ENCODE peak calls at places on chromosome 16, in six cellular contexts. One of them, this sample, is unnamed.

GRCh38 chr16:194516-194915 is 14.3 kb downstream of the HBQ1 start:
- DNase-seq in endothelial cell of umbilical vein: no peak
- DNase-seq in GM23338: no peak
- DNase-seq in fibroblast of lung: no peak
- DNase-seq in colonic mucosa: no peak
- DNase-seq in left ventricle myocardium inferior: no peak
- DNase-seq in this sample: no peak

GRCh38 chr16:49540836-49541235 is 167.2 kb downstream of the C16orf78 start:
- DNase-seq in endothelial cell of umbilical vein: no peak
- DNase-seq in GM23338: no peak
- DNase-seq in fibroblast of lung: no peak
- DNase-seq in colonic mucosa: no peak
- DNase-seq in left ventricle myocardium inferior: no peak
- DNase-seq in this sample: no peak

GRCh38 chr16:80924372-80924978 is 82.2 kb downstream of the CMC2 start:
- DNase-seq in endothelial cell of umbilical vein: peak
- DNase-seq in GM23338: peak
- DNase-seq in fibroblast of lung: peak
- DNase-seq in colonic mucosa: peak
- DNase-seq in left ventricle myocardium inferior: peak
- DNase-seq in this sample: peak

GRCh38 chr16:69894675-69895074 is 56.5 kb upstream of the CLEC18A start:
- DNase-seq in endothelial cell of umbilical vein: no peak
- DNase-seq in GM23338: no peak
- DNase-seq in fibroblast of lung: no peak
- DNase-seq in colonic mucosa: no peak
- DNase-seq in left ventricle myocardium inferior: no peak
- DNase-seq in this sample: no peak

GRCh38 chr16:27374231-27374793 is 27.7 kb upstream of the IL21R start:
- DNase-seq in endothelial cell of umbilical vein: no peak
- DNase-seq in GM23338: no peak
- DNase-seq in fibroblast of lung: no peak
- DNase-seq in colonic mucosa: no peak
- DNase-seq in left ventricle myocardium inferior: no peak
- DNase-seq in this sample: no peak

GRCh38 chr16:30805370-30806169 is 18.6 kb upstream of the ZNF629 start:
- DNase-seq in endothelial cell of umbilical vein: peak
- DNase-seq in GM23338: peak
- DNase-seq in fibroblast of lung: peak
- DNase-seq in colonic mucosa: peak
- DNase-seq in left ventricle myocardium inferior: peak
- DNase-seq in this sample: peak

GRCh38 chr16:89050119-89050867 is 43.4 kb upstream of the ACSF3 start:
- DNase-seq in endothelial cell of umbilical vein: no peak
- DNase-seq in GM23338: no peak
- DNase-seq in fibroblast of lung: no peak
- DNase-seq in colonic mucosa: no peak
- DNase-seq in left ventricle myocardium inferior: no peak
- DNase-seq in this sample: no peak

GRCh38 chr16:47627056-47627455 is 165.9 kb downstream of the PHKB start:
- DNase-seq in endothelial cell of umbilical vein: peak
- DNase-seq in GM23338: peak
- DNase-seq in fibroblast of lung: no peak
- DNase-seq in colonic mucosa: no peak
- DNase-seq in left ventricle myocardium inferior: no peak
- DNase-seq in this sample: no peak

GRCh38 chr16:72256398-72257048 is 84.6 kb upstream of the PMFBP1 start:
- DNase-seq in endothelial cell of umbilical vein: no peak
- DNase-seq in GM23338: no peak
- DNase-seq in fibroblast of lung: peak
- DNase-seq in colonic mucosa: no peak
- DNase-seq in left ventricle myocardium inferior: no peak
- DNase-seq in this sample: no peak

GRCh38 chr16:4517812-4518211 is 20.8 kb downstream of the CDIP1 start:
- DNase-seq in endothelial cell of umbilical vein: peak
- DNase-seq in GM23338: peak
- DNase-seq in fibroblast of lung: peak
- DNase-seq in colonic mucosa: no peak
- DNase-seq in left ventricle myocardium inferior: no peak
- DNase-seq in this sample: no peak

GRCh38 chr16:24070851-24071250 is 185.3 kb upstream of the CACNG3 start:
- DNase-seq in endothelial cell of umbilical vein: peak
- DNase-seq in GM23338: peak
- DNase-seq in fibroblast of lung: peak
- DNase-seq in colonic mucosa: no peak
- DNase-seq in left ventricle myocardium inferior: no peak
- DNase-seq in this sample: peak

GRCh38 chr16:52265446-52265861 is 281.5 kb downstream of the TOX3 start:
- DNase-seq in endothelial cell of umbilical vein: no peak
- DNase-seq in GM23338: peak
- DNase-seq in fibroblast of lung: no peak
- DNase-seq in colonic mucosa: no peak
- DNase-seq in left ventricle myocardium inferior: no peak
- DNase-seq in this sample: no peak

GRCh38 chr16:4303973-4304372 is 11.9 kb upstream of the GLIS2 start:
- DNase-seq in endothelial cell of umbilical vein: no peak
- DNase-seq in GM23338: peak
- DNase-seq in fibroblast of lung: no peak
- DNase-seq in colonic mucosa: no peak
- DNase-seq in left ventricle myocardium inferior: no peak
- DNase-seq in this sample: no peak

GRCh38 chr16:54288592-54289241 is 2.1 kb upstream of the IRX3 start:
- DNase-seq in endothelial cell of umbilical vein: no peak
- DNase-seq in GM23338: peak
- DNase-seq in fibroblast of lung: no peak
- DNase-seq in colonic mucosa: no peak
- DNase-seq in left ventricle myocardium inferior: no peak
- DNase-seq in this sample: no peak

GRCh38 chr16:48556913-48557351 is 53.0 kb downstream of the N4BP1 start:
- DNase-seq in endothelial cell of umbilical vein: peak
- DNase-seq in GM23338: no peak
- DNase-seq in fibroblast of lung: peak
- DNase-seq in colonic mucosa: no peak
- DNase-seq in left ventricle myocardium inferior: no peak
- DNase-seq in this sample: no peak

GRCh38 chr16:55664786-55665407 is 9.1 kb downstream of the SLC6A2 start:
- DNase-seq in endothelial cell of umbilical vein: no peak
- DNase-seq in GM23338: no peak
- DNase-seq in fibroblast of lung: no peak
- DNase-seq in colonic mucosa: no peak
- DNase-seq in left ventricle myocardium inferior: no peak
- DNase-seq in this sample: no peak

GRCh38 chr16:11978080-11978479 is 1.5 kb downstream of the SNX29 start:
- DNase-seq in endothelial cell of umbilical vein: no peak
- DNase-seq in GM23338: no peak
- DNase-seq in fibroblast of lung: no peak
- DNase-seq in colonic mucosa: no peak
- DNase-seq in left ventricle myocardium inferior: no peak
- DNase-seq in this sample: no peak
- H3K4me3 ChIP-seq in endothelial cell of umbilical vein: no peak
- H3K4me3 ChIP-seq in GM23338: peak
- H3K4me3 ChIP-seq in fibroblast of lung: peak
- H3K4me3 ChIP-seq in colonic mucosa: no peak
- H3K4me3 ChIP-seq in left ventricle myocardium inferior: peak
- H3K4me3 ChIP-seq in this sample: no peak

DNA sequence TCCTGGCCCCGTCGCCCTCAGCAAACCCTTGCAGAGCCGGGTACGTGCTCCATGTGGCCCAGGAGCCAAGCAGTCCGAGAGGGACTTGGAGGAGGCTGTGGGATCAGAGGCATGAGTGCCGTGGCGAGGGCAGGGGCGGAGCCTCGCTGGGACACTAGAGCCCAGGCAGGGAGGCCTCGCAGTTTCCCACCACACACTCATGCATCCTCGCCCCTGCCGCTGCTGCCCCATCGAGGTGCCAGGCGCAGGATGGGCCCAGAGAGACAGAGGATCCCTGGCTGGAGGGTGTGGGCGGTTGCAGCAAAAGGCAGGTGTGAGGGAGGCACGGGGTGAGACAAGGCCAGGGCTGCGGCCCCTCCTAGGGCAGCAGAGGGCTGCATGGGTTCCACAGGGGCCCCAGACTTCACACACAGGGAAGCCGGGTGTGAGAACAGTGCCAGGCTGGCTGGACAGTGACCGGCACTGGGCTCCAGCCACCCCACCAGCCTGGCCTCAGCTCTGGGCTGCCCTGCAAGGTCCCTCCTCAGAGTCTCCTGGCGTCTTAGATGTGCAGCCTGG is 7.7 kb downstream of the BCAR1 start:
- DNase-seq in endothelial cell of umbilical vein: no peak
- DNase-seq in GM23338: no peak
- DNase-seq in fibroblast of lung: no peak
- DNase-seq in colonic mucosa: no peak
- DNase-seq in left ventricle myocardium inferior: no peak
- DNase-seq in this sample: no peak
- H3K27ac ChIP-seq in endothelial cell of umbilical vein: peak
- H3K27ac ChIP-seq in GM23338: peak
- H3K27ac ChIP-seq in fibroblast of lung: peak
- H3K27ac ChIP-seq in colonic mucosa: peak
- H3K27ac ChIP-seq in left ventricle myocardium inferior: peak
- H3K27ac ChIP-seq in this sample: peak

GRCh38 chr16:85081765-85082164 is 30.5 kb downstream of the CIBAR2 start:
- DNase-seq in endothelial cell of umbilical vein: no peak
- DNase-seq in GM23338: no peak
- DNase-seq in fibroblast of lung: no peak
- DNase-seq in colonic mucosa: no peak
- DNase-seq in left ventricle myocardium inferior: no peak
- DNase-seq in this sample: no peak

GRCh38 chr16:85078176-85078700 is 34.0 kb downstream of the CIBAR2 start:
- DNase-seq in endothelial cell of umbilical vein: no peak
- DNase-seq in GM23338: no peak
- DNase-seq in fibroblast of lung: no peak
- DNase-seq in colonic mucosa: no peak
- DNase-seq in left ventricle myocardium inferior: no peak
- DNase-seq in this sample: no peak

GRCh38 chr16:85078952-85079351 is 33.3 kb downstream of the CIBAR2 start:
- DNase-seq in endothelial cell of umbilical vein: no peak
- DNase-seq in GM23338: no peak
- DNase-seq in fibroblast of lung: no peak
- DNase-seq in colonic mucosa: no peak
- DNase-seq in left ventricle myocardium inferior: no peak
- DNase-seq in this sample: no peak

GRCh38 chr16:85080923-85081498 is 31.3 kb downstream of the CIBAR2 start:
- DNase-seq in endothelial cell of umbilical vein: no peak
- DNase-seq in GM23338: peak
- DNase-seq in fibroblast of lung: no peak
- DNase-seq in colonic mucosa: no peak
- DNase-seq in left ventricle myocardium inferior: no peak
- DNase-seq in this sample: peak

DNA sequence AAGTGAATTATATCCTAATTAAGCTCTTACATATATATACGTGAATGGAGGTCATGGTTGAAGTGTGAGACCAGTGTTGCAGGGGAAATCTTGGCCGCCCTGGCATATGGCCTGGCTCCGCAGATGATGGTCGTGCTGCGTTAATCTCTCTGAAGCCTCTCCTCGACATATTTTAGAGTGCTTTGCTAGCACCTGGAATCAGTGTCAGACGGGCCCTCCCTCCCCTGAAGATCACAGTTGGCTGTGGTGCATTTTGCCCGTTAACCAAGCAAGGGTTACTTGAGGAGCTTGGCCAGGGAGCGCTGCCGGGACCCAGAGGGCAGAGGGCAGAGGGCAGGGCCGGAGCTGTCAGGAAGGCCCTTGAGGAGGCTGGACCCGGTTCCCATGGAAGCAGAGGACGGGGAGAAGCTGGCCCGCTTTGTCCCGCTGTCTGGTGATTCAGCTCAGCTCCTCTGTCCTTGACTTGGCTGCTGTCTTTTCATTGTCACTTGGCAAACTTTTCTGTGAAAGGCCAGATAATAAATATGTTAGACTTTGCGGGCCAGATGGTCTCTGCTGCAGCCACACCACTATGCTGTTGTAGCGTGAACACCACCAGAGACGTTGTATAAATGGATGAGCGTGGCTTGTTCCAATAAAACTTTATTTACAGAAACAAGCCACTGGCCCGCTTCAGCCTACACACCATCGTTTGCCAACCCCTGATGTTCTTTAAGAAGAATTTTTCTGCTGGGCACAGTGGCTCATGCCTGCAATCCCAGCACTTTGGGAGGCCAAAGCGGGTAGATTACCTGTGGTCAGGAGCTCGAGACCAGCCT is 32.3 kb downstream of the CIBAR2 start:
- DNase-seq in endothelial cell of umbilical vein: no peak
- DNase-seq in GM23338: no peak
- DNase-seq in fibroblast of lung: no peak
- DNase-seq in colonic mucosa: no peak
- DNase-seq in left ventricle myocardium inferior: no peak
- DNase-seq in this sample: no peak
- H3K4me3 ChIP-seq in endothelial cell of umbilical vein: no peak
- H3K4me3 ChIP-seq in GM23338: no peak
- H3K4me3 ChIP-seq in fibroblast of lung: no peak
- H3K4me3 ChIP-seq in colonic mucosa: no peak
- H3K4me3 ChIP-seq in left ventricle myocardium inferior: no peak
- H3K4me3 ChIP-seq in this sample: no peak

DNA sequence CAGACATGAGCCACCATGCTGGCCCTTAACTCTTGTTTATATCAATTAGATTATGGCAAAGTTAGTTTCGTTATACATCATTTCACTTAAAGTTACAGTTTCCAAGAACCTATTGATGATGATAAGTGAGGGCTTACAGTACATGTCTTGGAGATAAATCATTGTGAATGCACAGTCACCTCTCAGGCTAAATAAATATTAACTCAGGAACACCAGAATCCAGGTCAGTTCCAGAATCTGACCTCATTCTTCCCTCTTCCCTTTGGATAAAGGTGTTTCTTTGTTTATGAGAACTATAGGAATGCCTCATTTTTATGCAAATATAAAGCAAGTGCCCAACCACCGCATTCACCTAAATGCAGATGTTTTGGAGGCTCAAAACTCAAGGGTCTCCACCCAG is 48.4 kb upstream of the CRYM start:
- DNase-seq in endothelial cell of umbilical vein: no peak
- DNase-seq in GM23338: no peak
- DNase-seq in fibroblast of lung: no peak
- DNase-seq in colonic mucosa: no peak
- DNase-seq in left ventricle myocardium inferior: no peak
- DNase-seq in this sample: no peak
- H3K27ac ChIP-seq in endothelial cell of umbilical vein: no peak
- H3K27ac ChIP-seq in GM23338: no peak
- H3K27ac ChIP-seq in fibroblast of lung: no peak
- H3K27ac ChIP-seq in colonic mucosa: no peak
- H3K27ac ChIP-seq in left ventricle myocardium inferior: no peak
- H3K27ac ChIP-seq in this sample: no peak

GRCh38 chr16:56985288-56985961 is 3.9 kb upstream of the NLRC5 start:
- DNase-seq in endothelial cell of umbilical vein: peak
- DNase-seq in GM23338: no peak
- DNase-seq in fibroblast of lung: peak
- DNase-seq in colonic mucosa: peak
- DNase-seq in left ventricle myocardium inferior: peak
- DNase-seq in this sample: peak
- H3K4me3 ChIP-seq in endothelial cell of umbilical vein: no peak
- H3K4me3 ChIP-seq in GM23338: no peak
- H3K4me3 ChIP-seq in fibroblast of lung: no peak
- H3K4me3 ChIP-seq in colonic mucosa: no peak
- H3K4me3 ChIP-seq in left ventricle myocardium inferior: no peak
- H3K4me3 ChIP-seq in this sample: no peak

GRCh38 chr16:67393111-67393789 is at the start of gene TPPP3:
- DNase-seq in endothelial cell of umbilical vein: peak
- DNase-seq in GM23338: peak
- DNase-seq in fibroblast of lung: peak
- DNase-seq in colonic mucosa: peak
- DNase-seq in left ventricle myocardium inferior: peak
- DNase-seq in this sample: peak
- H3K27ac ChIP-seq in endothelial cell of umbilical vein: no peak
- H3K27ac ChIP-seq in GM23338: no peak
- H3K27ac ChIP-seq in fibroblast of lung: peak
- H3K27ac ChIP-seq in colonic mucosa: peak
- H3K27ac ChIP-seq in left ventricle myocardium inferior: peak
- H3K27ac ChIP-seq in this sample: peak